ENCODE peak calls at places on chromosomes 16 and 17, in six cellular contexts. One of them, this sample, is unnamed.
A peak's percentile ranks its signal among the peaks of the same experiment; 100 is the strongest.

GRCh38 chr16:68384293-68385255 is 63.7 kb downstream of the SMPD3 start:
- DNase-seq in CD4-positive, alpha-beta memory T cell: no peak
- DNase-seq in OCI-LY7: no peak
- DNase-seq in astrocyte: no peak
- DNase-seq in spleen: no peak
- DNase-seq in neuronal stem cell: no peak
- DNase-seq in this sample: no peak

GRCh38 chr17:48721009-48721402 is 1.3 kb downstream of the PRAC1 start:
- DNase-seq in CD4-positive, alpha-beta memory T cell: no peak
- DNase-seq in OCI-LY7: no peak
- DNase-seq in astrocyte: no peak
- DNase-seq in spleen: no peak
- DNase-seq in neuronal stem cell: no peak
- DNase-seq in this sample: no peak

GRCh38 chr17:8029121-8029520 is 9.7 kb upstream of the ALOX15B start:
- DNase-seq in CD4-positive, alpha-beta memory T cell: no peak
- DNase-seq in OCI-LY7: no peak
- DNase-seq in astrocyte: peak; percentile 32
- DNase-seq in spleen: peak; percentile 3
- DNase-seq in neuronal stem cell: no peak
- DNase-seq in this sample: no peak

GRCh38 chr16:65524231-65524630 is 402.4 kb upstream of the CDH11 start:
- DNase-seq in CD4-positive, alpha-beta memory T cell: no peak
- DNase-seq in OCI-LY7: no peak
- DNase-seq in astrocyte: no peak
- DNase-seq in spleen: no peak
- DNase-seq in neuronal stem cell: no peak
- DNase-seq in this sample: no peak

GRCh38 chr16:83458612-83459011 is 349.2 kb upstream of the HSBP1 start:
- DNase-seq in CD4-positive, alpha-beta memory T cell: no peak
- DNase-seq in OCI-LY7: no peak
- DNase-seq in astrocyte: peak; percentile 64
- DNase-seq in spleen: no peak
- DNase-seq in neuronal stem cell: no peak
- DNase-seq in this sample: no peak

GRCh38 chr17:75084039-75084660 is 3.6 kb upstream of the SLC16A5 start:
- DNase-seq in CD4-positive, alpha-beta memory T cell: no peak
- DNase-seq in OCI-LY7: no peak
- DNase-seq in astrocyte: no peak
- DNase-seq in spleen: no peak
- DNase-seq in neuronal stem cell: no peak
- DNase-seq in this sample: no peak

GRCh38 chr17:50184611-50185398 is 16.6 kb downstream of the COL1A1 start:
- DNase-seq in CD4-positive, alpha-beta memory T cell: no peak
- DNase-seq in OCI-LY7: no peak
- DNase-seq in astrocyte: no peak
- DNase-seq in spleen: no peak
- DNase-seq in neuronal stem cell: no peak
- DNase-seq in this sample: no peak

GRCh38 chr17:80518392-80518791 is 26.2 kb upstream of the RPTOR start:
- DNase-seq in CD4-positive, alpha-beta memory T cell: no peak
- DNase-seq in OCI-LY7: no peak
- DNase-seq in astrocyte: no peak
- DNase-seq in spleen: no peak
- DNase-seq in neuronal stem cell: no peak
- DNase-seq in this sample: no peak

GRCh38 chr17:58991718-58992331 is 114.9 kb downstream of the TRIM37 start:
- DNase-seq in CD4-positive, alpha-beta memory T cell: no peak
- DNase-seq in OCI-LY7: no peak
- DNase-seq in astrocyte: peak; percentile 82
- DNase-seq in spleen: no peak
- DNase-seq in neuronal stem cell: no peak
- DNase-seq in this sample: no peak

GRCh38 chr17:73498176-73498575 is 146.1 kb downstream of the SDK2 start:
- DNase-seq in CD4-positive, alpha-beta memory T cell: no peak
- DNase-seq in OCI-LY7: no peak
- DNase-seq in astrocyte: no peak
- DNase-seq in spleen: peak; percentile 58
- DNase-seq in neuronal stem cell: no peak
- DNase-seq in this sample: no peak

GRCh38 chr16:79170565-79171242 is 429.8 kb downstream of the MAF start:
- DNase-seq in CD4-positive, alpha-beta memory T cell: no peak
- DNase-seq in OCI-LY7: no peak
- DNase-seq in astrocyte: peak; percentile 7
- DNase-seq in spleen: no peak
- DNase-seq in neuronal stem cell: no peak
- DNase-seq in this sample: no peak

GRCh38 chr16:3158014-3158497 is 23.2 kb downstream of the ZNF213 start:
- DNase-seq in CD4-positive, alpha-beta memory T cell: no peak
- DNase-seq in OCI-LY7: no peak
- DNase-seq in astrocyte: no peak
- DNase-seq in spleen: no peak
- DNase-seq in neuronal stem cell: peak; percentile 48
- DNase-seq in this sample: no peak

GRCh38 chr17:17551361-17551760 is 40.1 kb downstream of the PEMT start:
- DNase-seq in CD4-positive, alpha-beta memory T cell: no peak
- DNase-seq in OCI-LY7: no peak
- DNase-seq in astrocyte: no peak
- DNase-seq in spleen: no peak
- DNase-seq in neuronal stem cell: peak; percentile 41
- DNase-seq in this sample: no peak

GRCh38 chr16:138049-138417 is 440 bp downstream of the NPRL3 start:
- DNase-seq in CD4-positive, alpha-beta memory T cell: peak; percentile 44
- DNase-seq in OCI-LY7: peak; percentile 56
- DNase-seq in astrocyte: no peak
- DNase-seq in spleen: peak; percentile 87
- DNase-seq in neuronal stem cell: peak; percentile 56
- DNase-seq in this sample: no peak

GRCh38 chr17:70905796-70906195 is 736.5 kb downstream of the KCNJ2 start:
- DNase-seq in CD4-positive, alpha-beta memory T cell: no peak
- DNase-seq in OCI-LY7: no peak
- DNase-seq in astrocyte: peak; percentile 100
- DNase-seq in spleen: no peak
- DNase-seq in neuronal stem cell: no peak
- DNase-seq in this sample: no peak

GRCh38 chr16:67872631-67873434 is at the start of gene EDC4:
- DNase-seq in CD4-positive, alpha-beta memory T cell: peak; percentile 89
- DNase-seq in OCI-LY7: peak; percentile 87
- DNase-seq in astrocyte: peak; percentile 62
- DNase-seq in spleen: peak; percentile 96
- DNase-seq in neuronal stem cell: peak; percentile 59
- DNase-seq in this sample: peak; percentile 77

GRCh38 chr17:75565066-75565465 is 22.5 kb upstream of the MYO15B start:
- DNase-seq in CD4-positive, alpha-beta memory T cell: no peak
- DNase-seq in OCI-LY7: no peak
- DNase-seq in astrocyte: no peak
- DNase-seq in spleen: no peak
- DNase-seq in neuronal stem cell: no peak
- DNase-seq in this sample: no peak

GRCh38 chr17:42182927-42183734 is 2.1 kb downstream of the HCRT start:
- DNase-seq in CD4-positive, alpha-beta memory T cell: no peak
- DNase-seq in OCI-LY7: no peak
- DNase-seq in astrocyte: peak; percentile 23
- DNase-seq in spleen: no peak
- DNase-seq in neuronal stem cell: no peak
- DNase-seq in this sample: no peak

GRCh38 chr17:46044286-46044928 is 45.4 kb downstream of the STH start:
- DNase-seq in CD4-positive, alpha-beta memory T cell: peak; percentile 50
- DNase-seq in OCI-LY7: peak; percentile 78
- DNase-seq in astrocyte: peak; percentile 77
- DNase-seq in spleen: no peak
- DNase-seq in neuronal stem cell: peak; percentile 58
- DNase-seq in this sample: peak; percentile 36

GRCh38 chr17:39716879-39717536 is 13.3 kb downstream of the MIEN1 start:
- DNase-seq in CD4-positive, alpha-beta memory T cell: no peak
- DNase-seq in OCI-LY7: no peak
- DNase-seq in astrocyte: no peak
- DNase-seq in spleen: no peak
- DNase-seq in neuronal stem cell: no peak
- DNase-seq in this sample: no peak

GRCh38 chr17:10463402-10463801 is 6.0 kb downstream of the MYH4 start:
- DNase-seq in CD4-positive, alpha-beta memory T cell: no peak
- DNase-seq in OCI-LY7: peak; percentile 0
- DNase-seq in astrocyte: no peak
- DNase-seq in spleen: no peak
- DNase-seq in neuronal stem cell: no peak
- DNase-seq in this sample: no peak

GRCh38 chr17:27087935-27088766 is 205.8 kb upstream of the WSB1 start:
- DNase-seq in CD4-positive, alpha-beta memory T cell: no peak
- DNase-seq in OCI-LY7: no peak
- DNase-seq in astrocyte: no peak
- DNase-seq in spleen: no peak
- DNase-seq in neuronal stem cell: no peak
- DNase-seq in this sample: no peak
- H3K9me3 ChIP-seq in CD4-positive, alpha-beta memory T cell: no peaks in the 10 kb centered on the region
- H3K9me3 ChIP-seq in OCI-LY7: no peaks in the 10 kb centered on the region
- H3K9me3 ChIP-seq in astrocyte: peaks cover 5% of the 10 kb centered on the region
- H3K9me3 ChIP-seq in spleen: no peaks in the 10 kb centered on the region
- H3K9me3 ChIP-seq in neuronal stem cell: no peaks in the 10 kb centered on the region
- H3K9me3 ChIP-seq in this sample: no peaks in the 10 kb centered on the region

GRCh38 chr17:72122002-72122310 is 1.1 kb downstream of the SOX9 start:
- DNase-seq in CD4-positive, alpha-beta memory T cell: no peak
- DNase-seq in OCI-LY7: no peak
- DNase-seq in astrocyte: peak; percentile 54
- DNase-seq in spleen: no peak
- DNase-seq in neuronal stem cell: no peak
- DNase-seq in this sample: no peak

GRCh38 chr17:72120878-72121163 is at the start of gene SOX9:
- DNase-seq in CD4-positive, alpha-beta memory T cell: no peak
- DNase-seq in OCI-LY7: no peak
- DNase-seq in astrocyte: peak; percentile 96
- DNase-seq in spleen: no peak
- DNase-seq in neuronal stem cell: peak; percentile 87
- DNase-seq in this sample: no peak

GRCh38 chr17:72119963-72120877 is 600 bp upstream of the SOX9 start:
- DNase-seq in CD4-positive, alpha-beta memory T cell: no peak
- DNase-seq in OCI-LY7: no peak
- DNase-seq in astrocyte: peak; percentile 84
- DNase-seq in spleen: no peak
- DNase-seq in neuronal stem cell: no peak
- DNase-seq in this sample: no peak

GRCh38 chr17:72122336-72122667 is 1.5 kb downstream of the SOX9 start:
- DNase-seq in CD4-positive, alpha-beta memory T cell: no peak
- DNase-seq in OCI-LY7: no peak
- DNase-seq in astrocyte: no peak
- DNase-seq in spleen: no peak
- DNase-seq in neuronal stem cell: no peak
- DNase-seq in this sample: no peak

DNA sequence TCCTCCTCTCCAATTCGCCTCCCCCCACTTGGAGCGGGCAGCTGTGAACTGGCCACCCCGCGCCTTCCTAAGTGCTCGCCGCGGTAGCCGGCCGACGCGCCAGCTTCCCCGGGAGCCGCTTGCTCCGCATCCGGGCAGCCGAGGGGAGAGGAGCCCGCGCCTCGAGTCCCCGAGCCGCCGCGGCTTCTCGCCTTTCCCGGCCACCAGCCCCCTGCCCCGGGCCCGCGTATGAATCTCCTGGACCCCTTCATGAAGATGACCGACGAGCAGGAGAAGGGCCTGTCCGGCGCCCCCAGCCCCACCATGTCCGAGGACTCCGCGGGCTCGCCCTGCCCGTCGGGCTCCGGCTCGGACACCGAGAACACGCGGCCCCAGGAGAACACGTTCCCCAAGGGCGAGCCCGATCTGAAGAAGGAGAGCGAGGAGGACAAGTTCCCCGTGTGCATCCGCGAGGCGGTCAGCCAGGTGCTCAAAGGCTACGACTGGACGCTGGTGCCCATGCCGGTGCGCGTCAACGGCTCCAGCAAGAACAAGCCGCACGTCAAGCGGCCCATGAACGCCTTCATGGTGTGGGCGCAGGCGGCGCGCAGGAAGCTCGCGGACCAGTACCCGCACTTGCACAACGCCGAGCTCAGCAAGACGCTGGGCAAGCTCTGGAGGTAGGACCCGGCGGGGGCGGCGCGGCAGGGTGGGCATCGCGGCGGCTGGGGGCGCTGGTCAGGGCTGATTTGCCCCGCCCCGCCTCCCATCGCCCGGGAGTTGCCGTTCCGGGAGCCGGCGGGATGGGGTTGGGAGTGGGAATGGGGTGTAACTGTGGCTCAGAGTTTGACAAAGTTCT is 563 bp downstream of the SOX9 start:
- DNase-seq in CD4-positive, alpha-beta memory T cell: no peak
- DNase-seq in OCI-LY7: no peak
- DNase-seq in astrocyte: peak; percentile 64
- DNase-seq in spleen: no peak
- DNase-seq in neuronal stem cell: no peak
- DNase-seq in this sample: no peak
- H3K9me3 ChIP-seq in CD4-positive, alpha-beta memory T cell: no peaks in the 10 kb centered on the region
- H3K9me3 ChIP-seq in OCI-LY7: no peaks in the 10 kb centered on the region
- H3K9me3 ChIP-seq in astrocyte: no peaks in the 10 kb centered on the region
- H3K9me3 ChIP-seq in spleen: no peaks in the 10 kb centered on the region
- H3K9me3 ChIP-seq in neuronal stem cell: no peaks in the 10 kb centered on the region
- H3K9me3 ChIP-seq in this sample: no peaks in the 10 kb centered on the region

GRCh38 chr16:35196313-35196712 is 1736.9 kb downstream of the TP53TG3F start:
- DNase-seq in CD4-positive, alpha-beta memory T cell: no peak
- DNase-seq in OCI-LY7: no peak
- DNase-seq in astrocyte: no peak
- DNase-seq in spleen: peak; percentile 54
- DNase-seq in neuronal stem cell: no peak
- DNase-seq in this sample: no peak

GRCh38 chr16:35197656-35198055 is 1738.2 kb downstream of the TP53TG3F start:
- DNase-seq in CD4-positive, alpha-beta memory T cell: no peak
- DNase-seq in OCI-LY7: no peak
- DNase-seq in astrocyte: no peak
- DNase-seq in spleen: peak; percentile 63
- DNase-seq in neuronal stem cell: no peak
- DNase-seq in this sample: no peak

GRCh38 chr16:35195173-35195863 is 1735.9 kb downstream of the TP53TG3F start:
- DNase-seq in CD4-positive, alpha-beta memory T cell: no peak
- DNase-seq in OCI-LY7: no peak
- DNase-seq in astrocyte: no peak
- DNase-seq in spleen: no peak
- DNase-seq in neuronal stem cell: no peak
- DNase-seq in this sample: no peak

GRCh38 chr16:35194681-35195080 is 1735.3 kb downstream of the TP53TG3F start:
- DNase-seq in CD4-positive, alpha-beta memory T cell: no peak
- DNase-seq in OCI-LY7: no peak
- DNase-seq in astrocyte: no peak
- DNase-seq in spleen: no peak
- DNase-seq in neuronal stem cell: no peak
- DNase-seq in this sample: no peak

DNA sequence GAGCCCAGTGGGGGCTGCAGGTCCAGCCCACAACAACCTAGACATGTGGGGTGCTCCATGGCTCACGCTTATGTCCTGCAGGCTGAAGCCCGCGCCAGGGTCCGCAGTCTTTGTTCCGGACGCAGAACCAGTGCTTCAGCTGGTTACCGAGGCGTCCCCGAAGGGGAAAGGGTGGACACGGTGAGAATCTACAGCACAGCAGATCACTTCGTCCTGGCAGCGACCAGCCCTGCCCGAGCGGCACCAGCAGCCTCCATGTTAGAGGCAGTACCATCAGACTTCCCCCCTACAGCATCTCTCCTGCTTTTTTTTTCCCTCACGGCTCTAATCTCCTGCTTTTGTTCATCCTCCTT is 1736.4 kb downstream of the TP53TG3F start:
- DNase-seq in CD4-positive, alpha-beta memory T cell: no peak
- DNase-seq in OCI-LY7: no peak
- DNase-seq in astrocyte: no peak
- DNase-seq in spleen: peak; percentile 72
- DNase-seq in neuronal stem cell: no peak
- DNase-seq in this sample: no peak
- H3K9me3 ChIP-seq in CD4-positive, alpha-beta memory T cell: no peaks in the 10 kb centered on the region
- H3K9me3 ChIP-seq in OCI-LY7: peaks cover 4% of the 10 kb centered on the region
- H3K9me3 ChIP-seq in astrocyte: peaks cover 10% of the 10 kb centered on the region
- H3K9me3 ChIP-seq in spleen: peaks cover 48% of the 10 kb centered on the region
- H3K9me3 ChIP-seq in neuronal stem cell: no peaks in the 10 kb centered on the region
- H3K9me3 ChIP-seq in this sample: peaks cover 3% of the 10 kb centered on the region

GRCh38 chr16:76866994-76867393 is 324.0 kb upstream of the MON1B start:
- DNase-seq in CD4-positive, alpha-beta memory T cell: no peak
- DNase-seq in OCI-LY7: no peak
- DNase-seq in astrocyte: no peak
- DNase-seq in spleen: no peak
- DNase-seq in neuronal stem cell: no peak
- DNase-seq in this sample: no peak
- H3K9me3 ChIP-seq in CD4-positive, alpha-beta memory T cell: no peaks in the 10 kb centered on the region
- H3K9me3 ChIP-seq in OCI-LY7: no peaks in the 10 kb centered on the region
- H3K9me3 ChIP-seq in astrocyte: no peaks in the 10 kb centered on the region
- H3K9me3 ChIP-seq in spleen: peaks cover 5% of the 10 kb centered on the region
- H3K9me3 ChIP-seq in neuronal stem cell: no peaks in the 10 kb centered on the region
- H3K9me3 ChIP-seq in this sample: no peaks in the 10 kb centered on the region